ENCODE peak calls at places on chromosomes 5 and 9, in nine cellular contexts. R is heart left ventricle; A is CD8-positive, alpha-beta T cell; B is cardiac muscle cell; F is astrocyte; M is astrocyte of the cerebellum; W is ovary; E is A549; J is lung. C is an unnamed sample.

GRCh38 chr5:96117863-96118651 is 156.4 kb upstream of the ELL2 start:
- DNase-seq in W (no peak), F (peak), A (no peak), B (no peak), M (no peak), E (no peak), J (no peak), R (no peak), C (no peak)

GRCh38 chr5:82010696-82011095 is 38.9 kb downstream of the ATG10 start:
- DNase-seq in R (no peak), J (no peak), F (no peak), E (no peak), M (no peak), A (no peak), B (no peak), W (no peak), C (no peak)

GRCh38 chr5:147671365-147671764 is 111.2 kb downstream of the JAKMIP2 start:
- DNase-seq in M (no peak), F (no peak), W (no peak), B (no peak), R (no peak), E (no peak), A (no peak), J (no peak), C (no peak)

GRCh38 chr5:88085462-88085861 is 183.2 kb downstream of the TMEM161B start:
- DNase-seq in F (no peak), E (no peak), B (no peak), J (no peak), W (no peak), A (no peak), M (no peak), R (no peak), C (no peak)

GRCh38 chr5:31479706-31480105 is 52.2 kb downstream of the DROSHA start:
- DNase-seq in W (no peak), E (no peak), A (no peak), J (no peak), R (no peak), B (no peak), F (no peak), M (no peak), C (no peak)

GRCh38 chr9:1453636-1454035 is 403.5 kb downstream of the DMRT2 start:
- DNase-seq in M (no peak), B (no peak), W (no peak), J (no peak), E (no peak), F (no peak), R (no peak), A (no peak), C (no peak)

GRCh38 chr9:127644428-127644827 is 32.4 kb downstream of the STXBP1 start:
- DNase-seq in F (no peak), E (no peak), J (no peak), M (no peak), R (no peak), A (no peak), W (no peak), B (no peak), C (no peak)

GRCh38 chr5:159456261-159456660 is 126.0 kb upstream of the IL12B start:
- DNase-seq in B (no peak), R (no peak), F (no peak), J (no peak), E (no peak), M (no peak), W (no peak), A (no peak), C (no peak)

GRCh38 chr5:43036856-43037711 is 3.0 kb downstream of the ANXA2R start:
- DNase-seq in R (no peak), J (no peak), A (no peak), B (peak), W (no peak), F (peak), E (no peak), M (no peak), C (no peak)

GRCh38 chr5:55923177-55923872 is 71.4 kb downstream of the IL6ST start:
- DNase-seq in R (peak), E (no peak), F (no peak), W (no peak), M (no peak), J (peak), A (no peak), B (no peak), C (no peak)

GRCh38 chr9:124017929-124018730 is 6.6 kb downstream of the LHX2 start:
- DNase-seq in F (no peak), E (no peak), W (no peak), M (no peak), B (no peak), A (no peak), R (no peak), J (no peak), C (no peak)

GRCh38 chr9:116274293-116274692 is 120.7 kb downstream of the PAPPA start:
- DNase-seq in W (no peak), B (peak), E (no peak), J (no peak), F (peak), R (no peak), M (no peak), A (no peak), C (no peak)

GRCh38 chr5:134582941-134583340 is 49.7 kb downstream of the SAR1B start:
- DNase-seq in B (no peak), E (no peak), J (no peak), M (no peak), W (no peak), A (no peak), F (no peak), R (peak), C (no peak)

GRCh38 chr9:89593776-89594427 is 10.9 kb upstream of the GADD45G start:
- DNase-seq in F (no peak), J (peak), E (peak), W (no peak), R (peak), M (no peak), A (peak), B (peak), C (no peak)

GRCh38 chr9:70021026-70021571 is 22.5 kb upstream of the MAMDC2 start:
- DNase-seq in B (peak), J (no peak), A (no peak), E (no peak), W (no peak), F (peak), R (no peak), M (peak), C (peak)

GRCh38 chr5:59873113-59873512 is 20.4 kb downstream of the PDE4D start:
- DNase-seq in B (peak), F (peak), J (no peak), A (no peak), M (peak), E (no peak), R (no peak), W (no peak), C (peak)

GRCh38 chr5:133179405-133179804 is 127.6 kb downstream of the HSPA4 start:
- DNase-seq in A (no peak), B (no peak), J (no peak), M (no peak), R (no peak), E (no peak), F (no peak), W (no peak), C (no peak)

GRCh38 chr9:6488395-6488794 is 75.4 kb downstream of the UHRF2 start:
- DNase-seq in F (no peak), A (no peak), W (no peak), J (no peak), R (no peak), M (no peak), B (no peak), E (no peak), C (no peak)

GRCh38 chr9:33942471-33943083 is 106.1 kb downstream of the UBAP2 start:
- DNase-seq in W (no peak), R (no peak), F (peak), B (peak), J (no peak), A (no peak), M (peak), E (peak), C (peak)

GRCh38 chr5:173420108-173420507 is 91.9 kb upstream of the STC2 start:
- DNase-seq in F (peak), A (no peak), M (no peak), E (no peak), B (no peak), R (no peak), W (no peak), J (no peak), C (no peak)

GRCh38 chr5:33891731-33892418 is at the start of gene ADAMTS12:
- DNase-seq in B (peak), W (peak), F (peak), E (no peak), J (no peak), R (peak), A (no peak), M (no peak), C (no peak)

GRCh38 chr9:107737987-107738743 is 248.6 kb upstream of the KLF4 start:
- DNase-seq in F (peak), B (peak), J (no peak), M (no peak), W (peak), R (peak), E (no peak), A (no peak), C (no peak)

GRCh38 chr9:133708770-133709611 is 29.2 kb downstream of the SARDH start:
- DNase-seq in E (no peak), A (peak), M (no peak), J (no peak), R (peak), B (no peak), F (no peak), W (peak), C (no peak)

GRCh38 chr5:91136271-91136670 is 246.8 kb downstream of the ARRDC3 start:
- DNase-seq in B (no peak), W (no peak), J (no peak), A (no peak), R (no peak), E (no peak), F (peak), M (peak), C (no peak)

GRCh38 chr9:11023201-11023600 is 410.4 kb upstream of the PTPRD start:
- DNase-seq in R (no peak), J (no peak), F (no peak), A (no peak), M (no peak), E (no peak), B (no peak), W (no peak), C (no peak)

GRCh38 chr5:131379723-131380122 is 115.9 kb downstream of the CDC42SE2 start:
- DNase-seq in F (peak), A (peak), B (peak), J (no peak), E (peak), R (no peak), W (no peak), M (peak), C (no peak)

GRCh38 chr9:93575706-93576295 is 583 bp upstream of the PHF2 start:
- DNase-seq in W (peak), B (peak), E (peak), J (peak), R (peak), M (no peak), A (peak), F (no peak), C (no peak)

GRCh38 chr9:126528111-126528510 is 85.6 kb upstream of the LMX1B start:
- DNase-seq in J (no peak), B (no peak), R (no peak), M (no peak), W (no peak), E (no peak), F (no peak), A (no peak), C (no peak)

GRCh38 chr9:134350416-134350994 is 24.2 kb downstream of the RXRA start:
- DNase-seq in E (no peak), M (no peak), R (no peak), W (no peak), J (no peak), F (no peak), A (no peak), B (no peak), C (no peak)

GRCh38 chr5:141877478-141878185 is 578 bp downstream of the PCDH1 start:
- DNase-seq in R (no peak), W (no peak), F (no peak), M (no peak), B (no peak), E (no peak), J (no peak), A (no peak), C (no peak)

GRCh38 chr5:132180134-132180745 is 47.4 kb downstream of the P4HA2 start:
- DNase-seq in E (peak), J (no peak), F (peak), A (no peak), B (peak), M (peak), R (no peak), W (no peak), C (peak)

GRCh38 chr5:74581988-74582365 is 58.6 kb downstream of the ENC1 start:
- DNase-seq in M (no peak), A (no peak), J (no peak), R (no peak), E (no peak), B (no peak), W (no peak), F (peak), C (no peak)

GRCh38 chr9:88559661-88560060 is 24.7 kb downstream of the NXNL2 start:
- DNase-seq in F (no peak), W (no peak), E (no peak), M (no peak), J (no peak), R (no peak), A (no peak), B (no peak), C (no peak)

GRCh38 chr5:105877592-105877991 is 1793.1 kb downstream of the EFNA5 start:
- DNase-seq in M (no peak), W (no peak), E (no peak), J (no peak), R (no peak), F (no peak), A (no peak), B (no peak), C (no peak)

GRCh38 chr9:134494905-134495304 is 146.7 kb upstream of the COL5A1 start:
- DNase-seq in W (no peak), A (no peak), E (no peak), J (no peak), M (no peak), B (no peak), F (no peak), R (no peak), C (no peak)

GRCh38 chr5:109989994-109990722 is 300.4 kb downstream of the MAN2A1 start:
- DNase-seq in E (no peak), J (no peak), W (no peak), M (no peak), F (no peak), A (no peak), R (no peak), B (no peak), C (no peak)

GRCh38 chr5:35030426-35030825 is 17.3 kb downstream of the AGXT2 start:
- DNase-seq in W (no peak), J (no peak), M (no peak), F (no peak), E (no peak), B (no peak), A (no peak), R (no peak), C (no peak)
- TF ChIP-seq CTCF in W (no peak), J (no peak), M (no peak), F (no peak), E (no peak), B (no peak), A (no peak), R (no peak), C (no peak)

DNA sequence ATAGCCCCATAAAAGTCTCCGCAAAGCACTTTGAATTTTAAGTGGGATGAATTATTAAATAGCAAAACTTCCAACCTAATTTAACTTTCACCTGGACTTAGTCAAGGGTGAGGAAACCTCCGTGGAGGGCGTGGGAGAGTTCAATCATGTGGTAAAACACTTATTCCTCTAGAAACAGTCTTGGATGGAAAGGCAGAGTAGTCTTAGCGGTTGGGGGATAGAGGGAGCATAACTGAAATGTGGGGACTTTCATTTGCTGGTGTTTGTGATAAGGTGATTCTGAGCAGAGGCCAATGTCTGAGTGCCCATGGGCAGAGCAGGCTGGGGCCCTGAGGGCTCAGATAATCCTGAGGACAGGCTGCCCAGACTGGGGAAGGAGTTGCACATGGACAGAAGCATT is 241.9 kb downstream of the IRX1 start:
- DNase-seq in R (no peak), J (no peak), A (no peak), F (no peak), E (no peak), W (no peak), B (no peak), M (no peak), C (no peak)
- H3K4me3 ChIP-seq in R (no peak), J (no peak), A (no peak), F (no peak), E (no peak), W (no peak), B (no peak), M (no peak), C (no peak)

GRCh38 chr9:21983509-21983908 is 10.7 kb downstream of the CDKN2A start:
- DNase-seq in B (no peak), W (no peak), A (no peak), E (no peak), R (no peak), F (no peak), M (no peak), J (no peak), C (no peak)
- TF ChIP-seq CTCF in B (no peak), W (no peak), A (no peak), E (no peak), R (no peak), F (no peak), M (no peak), J (no peak), C (no peak)

GRCh38 chr5:157283434-157283833 is 17.5 kb downstream of the CYFIP2 start:
- DNase-seq in E (no peak), R (no peak), J (peak), F (no peak), W (no peak), B (no peak), M (no peak), A (no peak), C (no peak)
- H3K4me3 ChIP-seq in E (no peak), R (no peak), J (no peak), F (no peak), W (no peak), B (no peak), M (no peak), A (no peak), C (no peak)

GRCh38 chr5:32814141-32814540 is 103.0 kb downstream of the NPR3 start:
- DNase-seq in F (peak), E (no peak), W (no peak), R (no peak), M (no peak), B (no peak), A (no peak), J (no peak), C (no peak)
- TF ChIP-seq CTCF in F (no peak), E (no peak), W (no peak), R (no peak), M (no peak), B (no peak), A (no peak), J (no peak), C (no peak)

C was measured in AG04449.